ENCODE peak calls at places on chromosomes 3 and 15, in five cellular contexts. One of them, this sample, is unnamed.

GRCh38 chr3:16012086-16012485 is 162.4 kb upstream of the GALNT15 start:
- DNase-seq in HCEC 1CT: peak
- DNase-seq in neural progenitor cell: no peak
- DNase-seq in GM03348: peak
- DNase-seq in DMS153: no peak
- DNase-seq in this sample: no peak

GRCh38 chr15:38048001-38048455 is 113.6 kb downstream of the TMCO5A start:
- DNase-seq in HCEC 1CT: no peak
- DNase-seq in neural progenitor cell: no peak
- DNase-seq in GM03348: no peak
- DNase-seq in DMS153: no peak
- DNase-seq in this sample: no peak

GRCh38 chr15:48703544-48703943 is 58.0 kb upstream of the FBN1 start:
- DNase-seq in HCEC 1CT: peak
- DNase-seq in neural progenitor cell: no peak
- DNase-seq in GM03348: peak
- DNase-seq in DMS153: no peak
- DNase-seq in this sample: no peak

GRCh38 chr3:33750216-33750558 is 32.1 kb upstream of the CLASP2 start:
- DNase-seq in HCEC 1CT: no peak
- DNase-seq in neural progenitor cell: no peak
- DNase-seq in GM03348: no peak
- DNase-seq in DMS153: no peak
- DNase-seq in this sample: no peak

GRCh38 chr3:72960812-72961518 is 35.6 kb upstream of the PPP4R2 start:
- DNase-seq in HCEC 1CT: peak
- DNase-seq in neural progenitor cell: no peak
- DNase-seq in GM03348: peak
- DNase-seq in DMS153: peak
- DNase-seq in this sample: no peak

GRCh38 chr3:111581403-111582113 is 13.6 kb downstream of the ZBED2 start:
- DNase-seq in HCEC 1CT: no peak
- DNase-seq in neural progenitor cell: no peak
- DNase-seq in GM03348: no peak
- DNase-seq in DMS153: no peak
- DNase-seq in this sample: no peak

GRCh38 chr3:160395297-160395696 is 3.7 kb downstream of the IFT80 start:
- DNase-seq in HCEC 1CT: peak
- DNase-seq in neural progenitor cell: peak
- DNase-seq in GM03348: peak
- DNase-seq in DMS153: no peak
- DNase-seq in this sample: peak

GRCh38 chr15:95162069-95162468 is 930.7 kb downstream of the MCTP2 start:
- DNase-seq in HCEC 1CT: peak
- DNase-seq in neural progenitor cell: no peak
- DNase-seq in GM03348: no peak
- DNase-seq in DMS153: no peak
- DNase-seq in this sample: no peak

GRCh38 chr3:193016437-193016887 is 98.8 kb upstream of the MB21D2 start:
- DNase-seq in HCEC 1CT: no peak
- DNase-seq in neural progenitor cell: peak
- DNase-seq in GM03348: no peak
- DNase-seq in DMS153: peak
- DNase-seq in this sample: no peak

This sample was measured in ACHN.